ENCODE peak calls at places on chromosome 15, in four cellular contexts. I, J, A and O are unnamed samples.

GRCh38 chr15:89767411-89767915 is 8.7 kb upstream of the MESP2 start:
- DNase-seq in A (no peak), J (no peak), I (no peak), O (no peak)

GRCh38 chr15:22874256-22874655 is 35.8 kb downstream of the NIPA2 start:
- DNase-seq in I (no peak), A (no peak), J (no peak), O (no peak)

GRCh38 chr15:69304176-69304533 is 5.4 kb downstream of the PAQR5 start:
- DNase-seq in I (peak), A (no peak), J (no peak), O (no peak)

GRCh38 chr15:27176785-27177406 is 205.9 kb downstream of the GABRG3 start:
- DNase-seq in J (no peak), A (peak), I (no peak), O (no peak)

GRCh38 chr15:46413799-46414198 is 779.0 kb downstream of the SQOR start:
- DNase-seq in J (no peak), I (no peak), A (no peak), O (no peak)

GRCh38 chr15:99987119-99987506 is 253.9 kb upstream of the LYSMD4 start:
- DNase-seq in J (no peak), A (no peak), I (no peak), O (no peak)

GRCh38 chr15:42576040-42576594 is 711 bp downstream of the STARD9 start:
- DNase-seq in A (no peak), J (no peak), I (no peak), O (no peak)

GRCh38 chr15:37931321-37931720 is 3.1 kb upstream of the TMCO5A start:
- DNase-seq in J (no peak), A (no peak), I (no peak), O (no peak)

GRCh38 chr15:101684384-101684783 is 32.2 kb upstream of the TM2D3 start:
- DNase-seq in A (no peak), J (no peak), I (no peak), O (no peak)

GRCh38 chr15:64067564-64068030 is 21.3 kb upstream of the DAPK2 start:
- DNase-seq in A (peak), J (peak), I (peak), O (peak)

GRCh38 chr15:82942691-82943090 is 9.8 kb downstream of the HOMER2 start:
- DNase-seq in A (no peak), I (peak), J (no peak), O (no peak)

GRCh38 chr15:94451461-94451860 is 220.1 kb downstream of the MCTP2 start:
- DNase-seq in I (no peak), A (no peak), J (no peak), O (no peak)

GRCh38 chr15:65530318-65531111 is at the start of gene HACD3:
- DNase-seq in I (peak), J (peak), A (peak), O (peak)

GRCh38 chr15:94083467-94083991 is 147.8 kb upstream of the MCTP2 start:
- DNase-seq in J (no peak), I (no peak), A (no peak), O (no peak)

GRCh38 chr15:80093854-80094418 is 34.5 kb downstream of the ZFAND6 start:
- DNase-seq in J (no peak), I (no peak), A (peak), O (peak)

GRCh38 chr15:65952425-65953053 is 83.2 kb downstream of the RAB11A start:
- DNase-seq in I (peak), A (peak), J (no peak), O (no peak)

GRCh38 chr15:88649753-88650551 is 11.1 kb downstream of the ISG20 start:
- DNase-seq in I (no peak), J (no peak), A (no peak), O (no peak)

GRCh38 chr15:45333550-45333949 is 44.8 kb downstream of the GATM start:
- DNase-seq in J (no peak), A (no peak), I (peak), O (peak)

GRCh38 chr15:77075528-77075927 is 4.6 kb upstream of the TSPAN3 start:
- DNase-seq in J (no peak), I (peak), A (no peak), O (no peak)

GRCh38 chr15:90085565-90085964 is 16.7 kb downstream of the IDH2 start:
- DNase-seq in A (no peak), J (no peak), I (no peak), O (no peak)

GRCh38 chr15:57114070-57114469 is 195.6 kb downstream of the TCF12 start:
- DNase-seq in J (no peak), I (no peak), A (no peak), O (no peak)

GRCh38 chr15:54045397-54045796 is 67.2 kb downstream of the UNC13C start:
- DNase-seq in I (no peak), A (no peak), J (no peak), O (no peak)

GRCh38 chr15:65916664-65917406 is 47.5 kb downstream of the RAB11A start:
- DNase-seq in J (peak), A (peak), I (peak), O (peak)

GRCh38 chr15:70538278-70538677 is 225.1 kb downstream of the UACA start:
- DNase-seq in I (peak), A (no peak), J (no peak), O (no peak)

GRCh38 chr15:74724570-74725240 is 623 bp downstream of the CYP1A1 start:
- DNase-seq in J (no peak), A (no peak), I (no peak), O (no peak)

GRCh38 chr15:99169769-99170311 is 65.0 kb downstream of the SYNM start:
- DNase-seq in J (no peak), I (no peak), A (no peak), O (no peak)

GRCh38 chr15:70826634-70827033 is 27.3 kb downstream of the LARP6 start:
- DNase-seq in J (no peak), I (peak), A (no peak), O (no peak)

GRCh38 chr15:70126382-70126781 is 28.7 kb upstream of the TLE3 start:
- DNase-seq in I (no peak), A (no peak), J (no peak), O (no peak)

GRCh38 chr15:86973284-86973844 is 893.7 kb downstream of the AGBL1 start:
- DNase-seq in A (no peak), I (no peak), J (no peak), O (no peak)

GRCh38 chr15:87777054-87777498 is 479.5 kb downstream of the NTRK3 start:
- DNase-seq in J (no peak), A (peak), I (no peak), O (no peak)

GRCh38 chr15:90059208-90059985 is 42.9 kb downstream of the IDH2 start:
- DNase-seq in J (peak), A (peak), I (peak), O (no peak)

GRCh38 chr15:80609512-80609946 is 85.6 kb upstream of the ABHD17C start:
- DNase-seq in I (no peak), J (no peak), A (no peak), O (no peak)

GRCh38 chr15:28995193-28995592 is 109.4 kb downstream of the APBA2 start:
- DNase-seq in I (no peak), J (no peak), A (no peak), O (no peak)

GRCh38 chr15:62739082-62739481 is 303.5 kb upstream of the TPM1 start:
- DNase-seq in J (no peak), I (no peak), A (no peak), O (no peak)

GRCh38 chr15:83248944-83249343 is 35.5 kb downstream of the BNC1 start:
- DNase-seq in A (no peak), J (no peak), I (no peak), O (no peak)

GRCh38 chr15:80780416-80781221 is 1.4 kb downstream of the CEMIP start:
- DNase-seq in J (no peak), I (peak), A (peak), O (peak)

GRCh38 chr15:92924216-92924615 is 24.1 kb downstream of the CHD2 start:
- DNase-seq in J (no peak), A (no peak), I (no peak), O (no peak)

GRCh38 chr15:41286665-41287333 is 45.6 kb downstream of the OIP5 start:
- DNase-seq in J (no peak), A (no peak), I (no peak), O (no peak)

GRCh38 chr15:41285285-41285684 is 47.1 kb downstream of the OIP5 start:
- DNase-seq in J (no peak), A (no peak), I (no peak), O (no peak)

GRCh38 chr15:41291065-41291631 is 41.2 kb downstream of the OIP5 start:
- DNase-seq in A (no peak), J (peak), I (no peak), O (no peak)

GRCh38 chr15:41289953-41290352 is 42.4 kb downstream of the OIP5 start:
- DNase-seq in I (no peak), J (no peak), A (no peak), O (no peak)

DNA sequence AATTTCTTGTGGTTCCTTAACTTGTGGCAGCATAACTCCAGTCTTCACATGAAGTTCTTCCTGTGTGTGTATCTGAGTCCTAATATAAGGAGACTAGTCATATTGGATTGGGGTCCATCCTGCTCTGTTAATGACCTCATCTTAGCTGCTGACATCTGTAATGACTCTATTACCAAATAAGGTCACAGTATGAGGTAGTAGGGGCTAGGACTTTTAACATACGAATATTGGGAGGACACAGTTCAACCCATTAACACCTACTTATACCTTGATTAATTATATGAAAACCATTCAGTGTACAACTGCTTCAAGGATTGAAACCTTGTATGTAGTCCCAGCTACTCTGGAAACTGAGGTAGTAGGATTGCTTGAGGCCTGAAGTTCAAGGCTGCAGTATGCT is 43.9 kb downstream of the OIP5 start:
- DNase-seq in J (no peak), I (no peak), A (no peak), O (no peak)
- TF ChIP-seq JUND in J (no peak), I (no peak), A (no peak), O (no peak)

GRCh38 chr15:75732206-75732808 is 19.7 kb upstream of the CSPG4 start:
- DNase-seq in J (no peak), A (no peak), I (no peak), O (no peak)
- TF ChIP-seq ZBTB33 in J (no peak), A (no peak), I (no peak), O (no peak)

GRCh38 chr15:25240461-25241021 is 198.3 kb downstream of the UBE3A start:
- DNase-seq in I (no peak), J (no peak), A (no peak), O (no peak)

GRCh38 chr15:25242957-25243799 is 195.6 kb downstream of the UBE3A start:
- DNase-seq in A (no peak), J (no peak), I (no peak), O (no peak)

GRCh38 chr15:25243800-25244097 is 195.1 kb downstream of the UBE3A start:
- DNase-seq in A (no peak), J (no peak), I (no peak), O (no peak)

GRCh38 chr15:25241241-25241801 is 197.5 kb downstream of the UBE3A start:
- DNase-seq in A (no peak), I (no peak), J (no peak), O (no peak)

DNA sequence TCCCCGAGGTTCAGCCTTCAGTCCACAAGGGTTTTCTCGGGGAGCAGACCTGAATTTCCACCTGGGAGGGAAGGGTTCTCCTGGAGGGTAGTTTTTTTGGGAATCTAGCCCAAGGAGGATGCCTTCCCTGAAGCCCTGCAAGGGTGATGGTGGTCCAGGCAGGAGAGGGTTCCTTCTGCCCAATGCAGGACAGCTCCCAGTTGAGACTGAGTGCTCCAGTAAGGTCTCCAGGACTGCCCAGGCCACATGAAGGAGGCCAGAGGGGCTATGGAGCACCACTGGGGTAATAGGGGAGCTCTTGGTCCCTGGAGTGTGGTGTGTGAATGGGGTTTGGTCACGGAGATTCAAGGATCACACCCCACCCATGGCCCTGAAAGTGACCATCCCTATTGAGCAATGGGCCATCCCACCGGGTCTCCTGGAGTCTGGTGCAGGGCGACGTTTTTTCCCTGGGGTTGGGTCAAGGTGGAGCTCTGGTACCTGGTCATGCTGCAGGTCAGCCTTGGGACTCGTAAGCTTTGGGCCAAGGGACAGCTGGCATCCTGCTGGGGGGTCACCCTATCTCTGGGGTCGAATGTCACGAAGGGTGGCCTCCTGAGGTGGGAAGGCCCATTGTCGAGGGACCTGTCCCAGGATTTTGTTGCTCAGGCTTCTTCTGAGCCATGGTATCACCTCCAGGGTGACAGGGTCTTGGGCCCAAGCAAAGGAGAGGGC is 196.5 kb downstream of the UBE3A start:
- DNase-seq in A (no peak), J (no peak), I (no peak), O (no peak)
- TF ChIP-seq TAF1 in A (no peak), J (no peak), I (no peak), O (no peak)

DNA sequence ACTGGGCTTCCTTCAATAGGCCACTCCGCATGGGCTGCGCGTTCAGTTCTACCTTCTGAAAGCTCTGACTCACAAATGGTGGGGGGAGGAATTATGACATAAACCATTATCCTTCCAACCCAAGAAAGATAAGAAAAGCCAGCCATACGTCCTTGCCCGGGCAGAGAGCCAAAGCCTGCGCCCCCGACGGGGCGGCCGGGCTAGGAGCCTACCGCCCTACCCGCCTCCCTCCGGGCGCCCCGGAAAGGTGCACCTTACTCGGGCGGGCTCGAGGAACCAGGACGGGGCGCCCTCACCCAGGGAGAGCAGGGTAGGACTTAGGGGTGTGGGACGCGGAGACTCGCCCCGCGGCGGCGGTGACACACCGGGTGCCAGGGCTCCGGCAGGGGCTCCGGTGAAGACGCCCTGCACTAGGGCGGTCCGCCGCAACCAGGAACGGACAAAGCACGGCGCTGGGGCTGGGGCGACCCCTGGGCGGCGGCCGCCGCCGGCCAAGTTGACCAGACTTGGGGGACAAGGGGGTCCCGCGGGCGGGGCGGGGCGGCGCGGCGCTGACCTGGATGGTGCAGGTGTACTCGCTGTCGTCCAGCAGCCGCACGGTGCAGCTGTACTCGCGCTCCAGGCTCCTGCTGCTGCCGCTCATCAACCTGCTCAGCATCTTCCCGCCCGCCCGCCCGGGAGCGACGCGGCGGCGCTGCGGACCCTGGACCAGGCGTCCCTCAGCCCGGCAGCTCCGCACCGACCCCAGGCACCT is 497 bp downstream of the FRMD5 start:
- DNase-seq in J (no peak), I (no peak), A (peak), O (peak)
- TF ChIP-seq JUND in J (no peak), I (no peak), A (peak), O (peak)

GRCh38 chr15:58529041-58529440 is 97.2 kb downstream of the LIPC start:
- DNase-seq in A (no peak), J (no peak), I (no peak), O (no peak)
- TF ChIP-seq ZBTB33 in A (no peak), J (no peak), I (no peak), O (no peak)

GRCh38 chr15:68003297-68003696 is 50.8 kb upstream of the PIAS1 start:
- DNase-seq in I (peak), J (no peak), A (no peak), O (no peak)
- TF ChIP-seq TAF1 in I (no peak), J (no peak), A (no peak), O (no peak)

GRCh38 chr15:39752991-39753390 is 29.6 kb downstream of the FSIP1 start:
- DNase-seq in J (no peak), A (no peak), I (no peak), O (no peak)

DNA sequence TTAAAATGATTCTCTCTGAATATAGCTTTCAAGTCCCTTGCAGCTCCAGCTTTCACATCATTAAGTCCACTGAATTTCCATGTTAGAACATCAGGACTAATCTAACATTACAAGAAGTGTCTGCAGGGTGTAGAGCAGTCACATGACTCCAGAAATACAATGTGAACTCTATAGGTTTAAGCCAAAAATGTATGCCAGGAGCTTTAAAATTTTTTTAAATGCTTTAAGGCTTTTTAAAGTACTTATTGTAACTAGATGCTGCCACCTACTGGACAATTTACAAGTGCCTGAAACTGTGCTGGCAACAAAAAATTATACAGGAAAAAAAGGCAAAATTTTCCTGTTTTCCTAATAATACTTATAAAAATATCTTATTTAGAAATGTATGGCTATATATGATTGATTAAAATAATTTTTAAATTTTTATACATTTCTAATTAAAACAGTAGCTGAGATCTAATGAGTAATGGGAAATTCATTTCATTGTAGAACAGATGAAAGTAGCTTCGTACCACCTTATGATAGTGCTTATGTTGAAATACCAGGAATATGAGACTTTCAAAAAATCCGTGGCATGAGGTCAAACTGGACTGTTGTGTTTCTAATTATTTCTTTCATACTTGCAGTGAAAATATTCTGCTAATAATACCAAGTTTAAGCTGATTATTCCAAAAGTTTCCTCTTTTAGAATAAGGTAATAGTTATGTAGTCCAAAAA is 25.7 kb downstream of the FSIP1 start:
- DNase-seq in J (no peak), I (peak), A (peak), O (no peak)
- TF ChIP-seq JUND in J (no peak), I (no peak), A (no peak), O (no peak)

GRCh38 chr15:34691024-34691423 is 63.8 kb downstream of the GJD2 start:
- DNase-seq in J (no peak), A (peak), I (no peak), O (no peak)
- TF ChIP-seq ZBTB33 in J (no peak), A (no peak), I (no peak), O (no peak)

GRCh38 chr15:60916032-60916673 is 312.9 kb downstream of the RORA start:
- DNase-seq in A (no peak), J (no peak), I (no peak), O (no peak)
- TF ChIP-seq TAF1 in A (no peak), J (no peak), I (no peak), O (no peak)

GRCh38 chr15:52976050-52976449 is 185.9 kb upstream of the ONECUT1 start:
- DNase-seq in A (no peak), J (no peak), I (no peak), O (no peak)

DNA sequence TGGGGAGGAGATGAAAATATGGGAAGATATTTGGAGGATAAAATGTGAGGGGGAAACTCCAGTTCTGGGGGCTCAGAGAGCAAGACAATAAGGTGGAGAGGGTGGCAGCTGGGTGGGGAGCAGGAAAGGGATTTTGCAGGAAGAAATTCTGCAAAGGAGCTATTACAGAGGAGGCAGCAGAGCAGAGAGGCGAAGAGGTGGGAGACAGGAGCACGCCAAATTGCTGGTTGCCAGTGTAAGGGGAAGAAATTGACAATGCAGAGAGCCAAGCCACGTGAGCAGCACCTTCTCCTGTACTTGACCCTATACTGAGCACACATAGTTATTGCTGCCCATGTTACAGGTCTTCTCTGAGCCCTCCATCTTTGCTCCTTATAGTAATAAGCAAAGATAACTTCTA is 190.3 kb upstream of the ONECUT1 start:
- DNase-seq in I (no peak), A (no peak), J (no peak), O (no peak)
- TF ChIP-seq JUND in I (no peak), A (no peak), J (no peak), O (no peak)